ENCODE peak calls at places on chromosomes 6 and 20, in six cellular contexts. I is choroid plexus epithelial cell, N is adrenal gland, V is HL-60, G is pancreas, X is psoas muscle. H is an unnamed sample.

GRCh38 chr6:161204866-161205557 is 68.8 kb downstream of the AGPAT4 start:
- DNase-seq in X (no peak), I (no peak), G (no peak), V (no peak), N (no peak), H (no peak)

GRCh38 chr6:121366184-121366521 is 31.9 kb upstream of the TBC1D32 start:
- DNase-seq in N (no peak), I (no peak), V (no peak), G (no peak), X (no peak), H (no peak)

GRCh38 chr20:57683876-57684275 is 25.9 kb downstream of the PMEPA1 start:
- DNase-seq in G (no peak), I (no peak), V (no peak), N (no peak), X (no peak), H (no peak)

GRCh38 chr20:46212252-46212651 is 94.1 kb downstream of the CD40 start:
- DNase-seq in G (no peak), X (no peak), I (no peak), N (no peak), V (no peak), H (no peak)

GRCh38 chr6:3176562-3177355 is 19.4 kb upstream of the TUBB2A start:
- DNase-seq in N (peak), V (peak), X (peak), I (peak), G (no peak), H (peak)

GRCh38 chr6:119541132-119541905 is 191.8 kb upstream of the MAN1A1 start:
- DNase-seq in N (no peak), I (peak), V (no peak), G (no peak), X (no peak), H (peak)

GRCh38 chr20:34112600-34113061 is 588 bp upstream of the EIF2S2 start:
- DNase-seq in V (no peak), N (peak), X (no peak), G (peak), I (peak), H (no peak)

GRCh38 chr20:36085686-36086267 is 68.8 kb upstream of the EPB41L1 start:
- DNase-seq in I (peak), V (no peak), X (no peak), G (no peak), N (peak), H (no peak)

GRCh38 chr6:53483423-53484353 is 61.2 kb downstream of the GCLC start:
- DNase-seq in N (peak), V (no peak), I (peak), X (peak), G (no peak), H (no peak)

GRCh38 chr6:162605881-162606280 is 121.7 kb downstream of the PRKN start:
- DNase-seq in I (no peak), V (no peak), X (no peak), G (no peak), N (no peak), H (no peak)
- H3K4me3 ChIP-seq in I (no peak), V (no peak), X (no peak), G (no peak), N (no peak), H (no peak)

DNA sequence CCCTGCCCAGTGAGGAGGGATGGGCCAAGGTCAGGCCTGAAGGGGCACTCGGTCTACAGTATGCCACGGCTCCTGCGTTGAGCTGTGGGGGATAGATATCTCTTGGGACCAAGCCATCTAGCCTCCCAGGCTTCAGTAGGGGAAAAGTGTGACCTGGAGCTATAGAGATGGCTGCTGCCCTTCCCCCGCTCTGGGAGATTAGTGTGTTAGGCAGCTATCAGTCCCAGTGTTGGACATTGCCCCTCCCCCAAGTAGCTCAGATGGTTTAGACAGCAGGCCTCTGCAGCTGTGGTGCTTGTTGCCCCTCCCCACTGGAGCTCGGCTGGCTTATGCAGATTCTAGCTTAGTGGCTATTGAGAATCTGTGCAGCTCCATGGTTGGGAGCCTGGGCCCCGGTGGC is 56.8 kb downstream of the KHDRBS2 start:
- DNase-seq in X (no peak), N (no peak), I (no peak), G (no peak), V (no peak), H (no peak)
- H3K4me3 ChIP-seq in X (no peak), N (no peak), I (no peak), G (no peak), V (no peak), H (no peak)

GRCh38 chr6:52065621-52066020 is 21.8 kb downstream of the PKHD1 start:
- DNase-seq in V (no peak), I (no peak), X (no peak), N (no peak), G (no peak), H (no peak)
- H3K4me3 ChIP-seq in V (no peak), I (no peak), X (no peak), N (no peak), G (no peak), H (no peak)

GRCh38 chr6:158813032-158813431 is 6.1 kb downstream of the EZR start:
- DNase-seq in X (no peak), I (no peak), G (no peak), N (no peak), V (no peak), H (no peak)
- H3K4me3 ChIP-seq in X (no peak), I (no peak), G (no peak), N (no peak), V (no peak), H (no peak)